ENCODE peak calls at places on chromosomes 1 and 21, in eight cellular contexts. T, V, R, Y, U, I, S and L are unnamed samples.

GRCh38 chr1:48054246-48054645 is 57.1 kb upstream of the TRABD2B start:
- DNase-seq in T (no peak), V (no peak), R (no peak), Y (no peak), U (no peak), I (no peak), S (no peak), L (no peak)

GRCh38 chr1:220786337-220787068 is at the start of gene MTARC1:
- DNase-seq in T (peak; percentile 47), V (peak; percentile 83), R (peak; percentile 46), Y (peak; percentile 86), U (no peak), I (peak; percentile 61), S (no peak), L (no peak)

GRCh38 chr1:59223943-59224639 is 72.8 kb upstream of the FGGY start:
- DNase-seq in T (no peak), V (no peak), R (no peak), Y (no peak), U (no peak), I (no peak), S (no peak), L (no peak)

GRCh38 chr21:45290948-45291612 is 3.4 kb upstream of the POFUT2 start:
- DNase-seq in T (peak; percentile 65), V (no peak), R (peak; percentile 67), Y (peak; percentile 30), U (no peak), I (peak; percentile 63), S (no peak), L (no peak)

GRCh38 chr1:194776657-194777056 is 1590.2 kb upstream of the B3GALT2 start:
- DNase-seq in T (no peak), V (no peak), R (no peak), Y (no peak), U (no peak), I (no peak), S (no peak), L (no peak)

GRCh38 chr21:45865106-45865835 is 116.3 kb upstream of the COL6A1 start:
- DNase-seq in T (peak; percentile 73), V (no peak), R (peak; percentile 89), Y (no peak), U (peak; percentile 63), I (no peak), S (no peak), L (no peak)

GRCh38 chr1:206821493-206821892 is 43.9 kb upstream of the IL20 start:
- DNase-seq in T (no peak), V (no peak), R (no peak), Y (no peak), U (no peak), I (no peak), S (no peak), L (no peak)

GRCh38 chr1:46303872-46304326 is 401 bp downstream of the UQCRH start:
- DNase-seq in T (no peak), V (no peak), R (no peak), Y (no peak), U (no peak), I (no peak), S (no peak), L (no peak)

GRCh38 chr1:209368864-209369598 is 214.5 kb upstream of the CAMK1G start:
- DNase-seq in T (peak; percentile 96), V (peak; percentile 29), R (peak; percentile 99), Y (no peak), U (peak; percentile 86), I (peak; percentile 34), S (peak; percentile 88), L (no peak)

GRCh38 chr1:91765293-91765692 is 120.7 kb downstream of the TGFBR3 start:
- DNase-seq in T (no peak), V (no peak), R (no peak), Y (no peak), U (no peak), I (no peak), S (no peak), L (no peak)

GRCh38 chr1:212512731-212513559 is 80.2 kb downstream of the NENF start:
- DNase-seq in T (no peak), V (no peak), R (peak; percentile 8), Y (no peak), U (no peak), I (no peak), S (no peak), L (no peak)

GRCh38 chr1:23651069-23651808 is 40.4 kb upstream of the RPL11 start:
- DNase-seq in T (no peak), V (peak; percentile 77), R (peak; percentile 72), Y (no peak), U (no peak), I (no peak), S (no peak), L (no peak)

GRCh38 chr21:35062016-35062415 is 12.9 kb upstream of the RUNX1 start:
- DNase-seq in T (no peak), V (no peak), R (no peak), Y (no peak), U (no peak), I (no peak), S (no peak), L (no peak)

GRCh38 chr1:55955237-55955636 is 624.1 kb downstream of the PLPP3 start:
- DNase-seq in T (peak; percentile 48), V (no peak), R (no peak), Y (no peak), U (no peak), I (no peak), S (no peak), L (no peak)

GRCh38 chr1:167175901-167176300 is 44.8 kb upstream of the POU2F1 start:
- DNase-seq in T (no peak), V (no peak), R (peak; percentile 30), Y (no peak), U (no peak), I (no peak), S (no peak), L (no peak)

GRCh38 chr1:220922951-220923350 is 43.7 kb downstream of the HLX start:
- DNase-seq in T (no peak), V (no peak), R (no peak), Y (no peak), U (no peak), I (no peak), S (no peak), L (no peak)

GRCh38 chr1:39080884-39081265 is 54.7 kb downstream of the NDUFS5 start:
- DNase-seq in T (no peak), V (no peak), R (no peak), Y (no peak), U (no peak), I (peak; percentile 65), S (no peak), L (no peak)

GRCh38 chr1:231139659-231140650 is 21.9 kb upstream of the TRIM67 start:
- DNase-seq in T (peak; percentile 93), V (no peak), R (peak; percentile 68), Y (no peak), U (peak; percentile 77), I (no peak), S (no peak), L (no peak)

GRCh38 chr1:1941211-1941841 is 22.2 kb upstream of the TMEM52 start:
- DNase-seq in T (no peak), V (no peak), R (no peak), Y (no peak), U (no peak), I (peak; percentile 8), S (no peak), L (no peak)

DNA sequence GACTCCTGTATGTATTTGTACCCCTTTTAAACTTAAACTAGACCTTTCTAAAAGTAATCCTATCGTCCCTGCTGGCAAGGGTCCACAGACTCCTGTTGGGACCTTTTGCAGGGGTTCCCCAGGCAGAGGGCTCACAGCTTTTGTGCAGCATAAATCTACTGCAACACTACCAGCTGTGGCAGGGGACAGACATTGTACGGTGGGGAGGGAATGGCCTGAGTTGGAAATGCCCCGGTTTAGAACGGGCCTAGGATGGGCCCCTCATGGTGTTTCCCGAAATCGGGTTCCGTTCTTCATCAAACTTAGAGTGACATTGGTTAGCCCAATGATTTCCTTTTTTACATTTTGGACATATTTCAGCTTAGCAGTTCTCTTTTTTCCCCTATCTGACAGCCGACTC is 26.5 kb upstream of the SAMD11 start:
- DNase-seq in T (no peak), V (no peak), R (no peak), Y (no peak), U (no peak), I (no peak), S (no peak), L (no peak)
- H3K4me3 ChIP-seq in T (no peak overlapping the region), V (no peak overlapping the region), R (no peak overlapping the region), Y (no peak overlapping the region), U (no peak overlapping the region), I (no peak overlapping the region), S (no peak overlapping the region), L (no peak overlapping the region)

GRCh38 chr1:43367904-43368645 is at the start of gene ELOVL1:
- DNase-seq in T (peak; percentile 79), V (peak; percentile 95), R (peak; percentile 76), Y (peak; percentile 94), U (peak; percentile 42), I (peak; percentile 90), S (peak; percentile 87), L (no peak)
- TF ChIP-seq CTCF in T (peak; percentile 24), V (peak; percentile 31), R (peak; percentile 7), Y (no peak), U (peak; percentile 44), I (no peak), S (peak; percentile 37), L (peak; percentile 25)

GRCh38 chr1:233904979-233905415 is 521 bp downstream of the SLC35F3 start:
- DNase-seq in T (no peak), V (no peak), R (no peak), Y (no peak), U (no peak), I (peak; percentile 10), S (no peak), L (no peak)
- H3K4me3 ChIP-seq in T (no peak overlapping the region), V (peak overlapping the region; percentile 58), R (no peak overlapping the region), Y (peak overlapping the region; percentile 5), U (peak overlapping the region; percentile 30), I (no peak overlapping the region), S (no peak overlapping the region), L (peak overlapping the region; percentile 68)

DNA sequence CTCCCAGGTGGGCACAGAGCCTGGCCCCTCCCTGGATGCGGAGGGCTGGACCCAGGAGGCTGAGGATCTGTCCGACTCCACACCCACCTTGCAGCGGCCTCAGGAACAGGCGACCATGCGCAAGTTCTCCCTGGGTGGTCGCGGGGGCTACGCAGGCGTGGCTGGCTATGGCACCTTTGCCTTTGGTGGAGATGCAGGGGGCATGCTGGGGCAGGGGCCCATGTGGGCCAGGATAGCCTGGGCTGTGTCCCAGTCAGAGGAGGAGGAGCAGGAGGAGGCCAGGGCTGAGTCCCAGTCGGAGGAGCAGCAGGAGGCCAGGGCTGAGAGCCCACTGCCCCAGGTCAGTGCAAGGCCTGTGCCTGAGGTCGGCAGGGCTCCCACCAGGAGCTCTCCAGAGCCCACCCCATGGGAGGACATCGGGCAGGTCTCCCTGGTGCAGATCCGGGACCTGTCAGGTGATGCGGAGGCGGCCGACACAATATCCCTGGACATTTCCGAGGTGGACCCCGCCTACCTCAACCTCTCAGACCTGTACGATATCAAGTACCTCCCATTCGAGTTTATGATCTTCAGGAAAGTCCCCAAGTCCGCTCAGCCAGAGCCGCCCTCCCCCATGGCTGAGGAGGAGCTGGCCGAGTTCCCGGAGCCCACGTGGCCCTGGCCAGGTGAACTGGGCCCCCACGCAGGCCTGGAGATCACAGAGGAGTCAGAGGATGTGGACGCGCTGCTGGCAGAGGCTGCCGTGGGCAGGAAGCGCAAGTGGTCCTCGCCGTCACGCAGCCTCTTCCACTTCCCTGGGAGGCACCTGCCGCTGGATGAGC is 34.2 kb downstream of the TRIM11 start:
- DNase-seq in T (no peak), V (peak; percentile 52), R (no peak), Y (peak; percentile 48), U (no peak), I (peak; percentile 56), S (no peak), L (no peak)
- TF ChIP-seq CTCF in T (no peak), V (no peak), R (no peak), Y (no peak), U (no peak), I (no peak), S (no peak), L (no peak)